ENCODE peak calls at places on chromosome 9, in eight cellular contexts. J, O, P, Y, N, B, G and K are unnamed samples.

GRCh38 chr9:38092200-38092524 is 23.1 kb upstream of the SHB start:
- DNase-seq in G (no peak), Y (no peak), O (no peak), P (no peak), J (no peak), N (no peak), B (no peak), K (no peak)

GRCh38 chr9:82538634-82539033 is 524.3 kb downstream of the RASEF start:
- DNase-seq in J (no peak), G (no peak), B (no peak), Y (no peak), P (no peak), O (no peak), N (no peak), K (no peak)

GRCh38 chr9:14910178-14910805 is at the start of gene FREM1:
- DNase-seq in N (no peak), Y (no peak), B (peak; percentile 50), P (no peak), J (peak; percentile 90), O (no peak), G (no peak), K (no peak)

GRCh38 chr9:95508968-95509850 is 7.6 kb downstream of the PTCH1 start:
- DNase-seq in Y (peak; percentile 92), J (peak; percentile 89), G (peak; percentile 39), N (peak; percentile 53), P (peak; percentile 81), O (peak; percentile 39), B (peak; percentile 93), K (peak; percentile 72)

GRCh38 chr9:105413486-105414068 is 34.3 kb upstream of the FSD1L start:
- DNase-seq in B (peak; percentile 75), Y (no peak), O (no peak), N (no peak), J (peak; percentile 15), P (no peak), G (no peak), K (no peak)

GRCh38 chr9:27861887-27862286 is 288.6 kb upstream of the C9orf72 start:
- DNase-seq in Y (no peak), G (no peak), O (no peak), J (no peak), B (no peak), P (no peak), N (no peak), K (no peak)

GRCh38 chr9:19689324-19690087 is 99.3 kb downstream of the SLC24A2 start:
- DNase-seq in B (no peak), Y (no peak), G (no peak), N (no peak), J (no peak), O (no peak), P (no peak), K (no peak)

GRCh38 chr9:18238254-18238653 is 235.7 kb upstream of the ADAMTSL1 start:
- DNase-seq in Y (peak; percentile 4), G (no peak), B (peak; percentile 86), P (no peak), J (no peak), N (no peak), O (no peak), K (no peak)

GRCh38 chr9:108322326-108323098 is 533.3 kb downstream of the ACTL7B start:
- DNase-seq in G (no peak), J (no peak), P (no peak), Y (peak; percentile 6), B (peak; percentile 71), O (no peak), N (no peak), K (no peak)

GRCh38 chr9:126689027-126689825 is 75.5 kb downstream of the LMX1B start:
- DNase-seq in O (no peak), Y (no peak), P (no peak), N (no peak), B (no peak), G (no peak), J (no peak), K (no peak)

GRCh38 chr9:24416136-24416535 is 129.6 kb downstream of the IZUMO3 start:
- DNase-seq in P (no peak), O (no peak), J (no peak), G (no peak), Y (no peak), B (no peak), N (no peak), K (no peak)

GRCh38 chr9:126306071-126306647 is 20.5 kb upstream of the MVB12B start:
- DNase-seq in N (no peak), O (no peak), J (no peak), P (no peak), Y (no peak), B (no peak), G (no peak), K (no peak)

GRCh38 chr9:85630676-85631075 is 111.1 kb downstream of the AGTPBP1 start:
- DNase-seq in Y (no peak), O (no peak), B (no peak), P (no peak), J (no peak), G (no peak), N (no peak), K (no peak)

GRCh38 chr9:89477395-89477794 is 20.5 kb downstream of the SEMA4D start:
- DNase-seq in N (no peak), O (no peak), B (no peak), P (no peak), J (no peak), G (no peak), Y (no peak), K (no peak)

GRCh38 chr9:11618241-11618805 is 1005.5 kb upstream of the PTPRD start:
- DNase-seq in N (no peak), P (no peak), Y (no peak), J (no peak), B (no peak), O (no peak), G (no peak), K (no peak)

GRCh38 chr9:83130541-83130940 is 67.6 kb upstream of the RASEF start:
- DNase-seq in G (no peak), J (no peak), O (no peak), Y (no peak), P (no peak), N (no peak), B (no peak), K (no peak)

GRCh38 chr9:111483419-111483861 is 743 bp downstream of the ECPAS start:
- DNase-seq in B (peak; percentile 79), J (no peak), G (peak; percentile 42), Y (no peak), P (peak; percentile 88), N (peak; percentile 26), O (peak; percentile 29), K (no peak)

GRCh38 chr9:126386088-126386487 is 59.5 kb downstream of the MVB12B start:
- DNase-seq in J (no peak), G (no peak), B (peak; percentile 42), N (no peak), O (no peak), Y (peak; percentile 53), P (no peak), K (no peak)

GRCh38 chr9:87122947-87123685 is 175.8 kb upstream of the GAS1 start:
- DNase-seq in G (no peak), Y (no peak), O (no peak), B (peak; percentile 83), P (no peak), N (no peak), J (no peak), K (no peak)

GRCh38 chr9:89542461-89543021 is 44.6 kb upstream of the SEMA4D start:
- DNase-seq in N (no peak), B (no peak), G (no peak), J (no peak), P (no peak), Y (peak; percentile 45), O (no peak), K (no peak)

GRCh38 chr9:110748251-110748893 is 79.8 kb downstream of the MUSK start:
- DNase-seq in B (peak; percentile 68), N (no peak), O (no peak), G (no peak), P (no peak), Y (no peak), J (no peak), K (no peak)

GRCh38 chr9:21443849-21444625 is 3.8 kb downstream of the IFNA1 start:
- DNase-seq in O (no peak), G (no peak), P (peak; percentile 19), B (no peak), Y (peak; percentile 79), N (no peak), J (no peak), K (peak; percentile 51)

GRCh38 chr9:133188006-133188842 is 20.8 kb downstream of the OBP2B start:
- DNase-seq in P (peak; percentile 33), N (no peak), G (no peak), Y (peak; percentile 77), B (no peak), J (no peak), O (no peak), K (no peak)